ENCODE peak calls at places on chromosomes 4 and X, in seven cellular contexts. J, G, W, F, H, M and V are unnamed samples.

GRCh38 chr4:47654972-47655693 is 170.1 kb downstream of the ATP10D start:
- DNase-seq in J (no peak), G (no peak), W (no peak), F (no peak), H (no peak), M (no peak), V (no peak)

GRCh38 chr4:1105662-1106061 is 7.7 kb downstream of the RNF212 start:
- DNase-seq in J (no peak), G (no peak), W (no peak), F (peak), H (no peak), M (no peak), V (peak)

GRCh38 chr4:153384160-153384559 is 39.7 kb downstream of the MND1 start:
- DNase-seq in J (no peak), G (no peak), W (no peak), F (no peak), H (no peak), M (no peak), V (no peak)

GRCh38 chrX:23884427-23885024 is 23.2 kb downstream of the APOO start:
- DNase-seq in J (peak), G (peak), W (no peak), F (no peak), H (no peak), M (no peak), V (peak)

GRCh38 chrX:18828832-18829404 is 121.5 kb downstream of the PPEF1 start:
- DNase-seq in J (no peak), G (peak), W (no peak), F (no peak), H (peak), M (no peak), V (no peak)

GRCh38 chr4:181432347-181432746 is 810.9 kb upstream of the TENM3 start:
- DNase-seq in J (no peak), G (no peak), W (no peak), F (no peak), H (no peak), M (no peak), V (no peak)

GRCh38 chr4:158201310-158201709 is 9.0 kb upstream of the TMEM144 start:
- DNase-seq in J (no peak), G (no peak), W (no peak), F (no peak), H (no peak), M (no peak), V (no peak)

GRCh38 chrX:71992711-71993110 is 82.1 kb downstream of the NHSL2 start:
- DNase-seq in J (no peak), G (no peak), W (peak), F (peak), H (no peak), M (no peak), V (no peak)

GRCh38 chr4:51874551-51874950 is 31.6 kb downstream of the DCUN1D4 start:
- DNase-seq in J (no peak), G (no peak), W (no peak), F (no peak), H (no peak), M (no peak), V (no peak)

GRCh38 chrX:22165732-22166457 is 106.8 kb upstream of the CBLL2 start:
- DNase-seq in J (peak), G (peak), W (no peak), F (no peak), H (no peak), M (no peak), V (no peak)

GRCh38 chr4:90174622-90175023 is 47.4 kb downstream of the CCSER1 start:
- DNase-seq in J (no peak), G (no peak), W (no peak), F (no peak), H (no peak), M (no peak), V (no peak)

GRCh38 chr4:17511950-17512795 is at the start of gene QDPR:
- DNase-seq in J (peak), G (peak), W (peak), F (peak), H (peak), M (peak), V (peak)

GRCh38 chr4:185036842-185037241 is 18.6 kb downstream of the HELT start:
- DNase-seq in J (no peak), G (no peak), W (no peak), F (no peak), H (no peak), M (no peak), V (no peak)

GRCh38 chrX:132615396-132616131 is 126.7 kb upstream of the MBNL3 start:
- DNase-seq in J (peak), G (peak), W (peak), F (peak), H (peak), M (peak), V (peak)

GRCh38 chr4:161522031-161522430 is 641.8 kb downstream of the FSTL5 start:
- DNase-seq in J (no peak), G (no peak), W (no peak), F (no peak), H (no peak), M (peak), V (no peak)

GRCh38 chrX:116290359-116290758 is 119.8 kb downstream of the AGTR2 start:
- DNase-seq in J (no peak), G (no peak), W (no peak), F (no peak), H (no peak), M (no peak), V (no peak)

GRCh38 chr4:95165926-95166524 is 382.7 kb downstream of the UNC5C start:
- DNase-seq in J (peak), G (peak), W (no peak), F (peak), H (peak), M (peak), V (peak)

GRCh38 chrX:23332101-23332887 is 2.4 kb upstream of the PTCHD1 start:
- DNase-seq in J (no peak), G (no peak), W (peak), F (no peak), H (no peak), M (peak), V (no peak)

GRCh38 chrX:13369541-13370140 is 49.8 kb upstream of the ATXN3L start:
- DNase-seq in J (no peak), G (no peak), W (no peak), F (no peak), H (no peak), M (peak), V (no peak)

GRCh38 chrX:26286836-26287235 is 70.9 kb downstream of the MAGEB5 start:
- DNase-seq in J (no peak), G (no peak), W (no peak), F (no peak), H (no peak), M (no peak), V (no peak)

GRCh38 chr4:17550549-17550948 is 26.4 kb upstream of the LAP3 start:
- DNase-seq in J (no peak), G (no peak), W (no peak), F (no peak), H (no peak), M (no peak), V (no peak)

GRCh38 chrX:23392195-23392594 is 57.5 kb downstream of the PTCHD1 start:
- DNase-seq in J (no peak), G (no peak), W (no peak), F (no peak), H (no peak), M (no peak), V (no peak)

GRCh38 chr4:47717173-47717572 is 120.7 kb downstream of the CORIN start:
- DNase-seq in J (no peak), G (no peak), W (no peak), F (no peak), H (no peak), M (no peak), V (no peak)

GRCh38 chr4:26239796-26240195 is 81.0 kb upstream of the RBPJ start:
- DNase-seq in J (peak), G (no peak), W (no peak), F (no peak), H (no peak), M (no peak), V (no peak)

GRCh38 chr4:6992728-6993655 is 50.2 kb upstream of the TADA2B start:
- DNase-seq in J (peak), G (no peak), W (no peak), F (no peak), H (peak), M (no peak), V (peak)

GRCh38 chr4:174012135-174012923 is 271.1 kb downstream of the FBXO8 start:
- DNase-seq in J (peak), G (no peak), W (no peak), F (no peak), H (no peak), M (no peak), V (no peak)

GRCh38 chr4:68079918-68080317 is 49.8 kb downstream of the TMPRSS11F start:
- DNase-seq in J (no peak), G (no peak), W (no peak), F (no peak), H (no peak), M (no peak), V (no peak)

GRCh38 chrX:129833153-129834004 is 10.3 kb downstream of the ZDHHC9 start:
- DNase-seq in J (peak), G (peak), W (no peak), F (no peak), H (no peak), M (no peak), V (no peak)

GRCh38 chr4:57426779-57427395 is 316.7 kb upstream of the IGFBP7 start:
- DNase-seq in J (peak), G (peak), W (peak), F (peak), H (peak), M (peak), V (peak)

GRCh38 chrX:134990475-134991473 is at the start of gene SMIM10:
- DNase-seq in J (peak), G (peak), W (peak), F (peak), H (peak), M (no peak), V (no peak)

GRCh38 chr4:137576437-137576836 is 44.1 kb upstream of the PCDH18 start:
- DNase-seq in J (peak), G (no peak), W (no peak), F (no peak), H (no peak), M (no peak), V (peak)